ENCODE peak calls at places on chromosomes 7 and 10, in ten cellular contexts. J is neural progenitor cell, G is hepatocyte, T is cardiac fibroblast, V is RWPE2, A is spleen, B is fibroblast of villous mesenchyme, N is PC-3, M is lung, K is foreskin fibroblast. F is an unnamed sample.

GRCh38 chr7:149662591-149663095 is 110.7 kb downstream of the ZNF467 start:
- DNase-seq in V (no peak), G (peak), K (peak), J (peak), B (peak), A (peak), T (peak), N (peak), M (peak), F (peak)

GRCh38 chr10:44962870-44963738 is 3.5 kb downstream of the RASSF4 start:
- DNase-seq in G (no peak), K (no peak), V (no peak), M (no peak), T (no peak), B (no peak), N (no peak), J (peak), A (peak), F (no peak)

GRCh38 chr10:1454428-1454827 is 282.9 kb downstream of the ADARB2 start:
- DNase-seq in V (no peak), B (no peak), T (no peak), K (no peak), A (peak), N (no peak), G (no peak), M (no peak), J (no peak), F (no peak)

GRCh38 chr10:105291571-105291970 is 650.5 kb downstream of the SORCS3 start:
- DNase-seq in T (no peak), B (no peak), M (no peak), J (no peak), A (no peak), K (no peak), N (no peak), V (no peak), G (no peak), F (peak)

GRCh38 chr10:101120884-101121660 is 10.0 kb upstream of the TLX1 start:
- DNase-seq in A (peak), J (no peak), T (peak), B (peak), G (peak), N (no peak), V (no peak), M (no peak), K (no peak), F (no peak)

GRCh38 chr7:69862413-69863064 is 264.3 kb downstream of the AUTS2 start:
- DNase-seq in M (no peak), B (no peak), T (no peak), A (no peak), V (no peak), K (no peak), N (no peak), G (no peak), J (no peak), F (no peak)

GRCh38 chr7:61111-61510 is 131.3 kb upstream of the FAM20C start:
- DNase-seq in A (peak), B (no peak), N (no peak), M (no peak), V (peak), G (no peak), J (no peak), T (no peak), K (no peak), F (no peak)

GRCh38 chr10:43623351-43623750 is 17.1 kb downstream of the ZNF485 start:
- DNase-seq in M (no peak), A (no peak), K (no peak), B (peak), G (no peak), N (no peak), T (peak), V (no peak), J (no peak), F (no peak)

GRCh38 chr10:125037145-125037544 is 95.2 kb downstream of the ZRANB1 start:
- DNase-seq in T (peak), B (peak), G (peak), A (no peak), K (peak), J (no peak), V (peak), M (peak), N (peak), F (peak)

GRCh38 chr10:1508096-1508495 is 229.2 kb downstream of the ADARB2 start:
- DNase-seq in K (no peak), B (no peak), N (no peak), G (no peak), M (no peak), J (no peak), V (no peak), A (no peak), T (no peak), F (no peak)

GRCh38 chr10:104040862-104041789 is 44.6 kb downstream of the COL17A1 start:
- DNase-seq in J (no peak), G (no peak), V (no peak), B (no peak), N (no peak), M (no peak), A (no peak), K (no peak), T (no peak), F (no peak)

GRCh38 chr7:33918401-33919120 is 13.2 kb downstream of the BMPER start:
- DNase-seq in V (no peak), N (no peak), T (no peak), J (no peak), B (no peak), A (no peak), G (no peak), K (no peak), M (no peak), F (no peak)

GRCh38 chr7:33921216-33921938 is 16.0 kb downstream of the BMPER start:
- DNase-seq in B (peak), J (no peak), V (no peak), T (peak), K (peak), G (no peak), M (no peak), A (no peak), N (no peak), F (no peak)

GRCh38 chr7:33926535-33926934 is 21.2 kb downstream of the BMPER start:
- DNase-seq in A (no peak), M (no peak), N (no peak), K (peak), J (no peak), V (no peak), G (no peak), B (peak), T (no peak), F (peak)

GRCh38 chr7:33922820-33923219 is 17.5 kb downstream of the BMPER start:
- DNase-seq in G (no peak), T (no peak), J (no peak), A (no peak), N (no peak), V (no peak), B (peak), M (no peak), K (no peak), F (no peak)

GRCh38 chr7:33923440-33924229 is 18.3 kb downstream of the BMPER start:
- DNase-seq in N (no peak), T (no peak), G (no peak), B (no peak), V (no peak), K (no peak), M (no peak), A (no peak), J (no peak), F (no peak)
- TF ChIP-seq CTCF in N (peak), T (no peak), G (no peak), B (no peak), V (no peak), K (no peak), M (no peak), A (no peak), J (peak), F (no peak)

GRCh38 chr7:33191326-33191725 is 62.0 kb downstream of the BBS9 start:
- DNase-seq in J (no peak), B (no peak), T (no peak), V (no peak), M (no peak), A (no peak), N (peak), K (no peak), G (peak), F (peak)
- TF ChIP-seq CTCF in J (no peak), B (no peak), T (no peak), V (peak), M (no peak), A (no peak), N (peak), K (no peak), G (no peak), F (no peak)

GRCh38 chr10:89414879-89415821 is 782 bp downstream of the IFIT5 start:
- DNase-seq in A (peak), K (peak), M (peak), G (peak), B (peak), V (peak), J (peak), T (peak), N (peak), F (peak)
- TF ChIP-seq CTCF in A (no peak), K (no peak), M (no peak), G (no peak), B (no peak), V (no peak), J (no peak), T (no peak), N (no peak), F (no peak)

GRCh38 chr7:99272476-99273045 is at the start of gene MYH16:
- DNase-seq in M (no peak), J (no peak), G (no peak), T (peak), K (no peak), V (no peak), B (no peak), A (no peak), N (peak), F (peak)

GRCh38 chr7:99275496-99275895 is 2.9 kb downstream of the MYH16 start:
- DNase-seq in N (no peak), A (no peak), V (no peak), T (no peak), B (no peak), M (no peak), J (no peak), G (no peak), K (no peak), F (no peak)

DNA sequence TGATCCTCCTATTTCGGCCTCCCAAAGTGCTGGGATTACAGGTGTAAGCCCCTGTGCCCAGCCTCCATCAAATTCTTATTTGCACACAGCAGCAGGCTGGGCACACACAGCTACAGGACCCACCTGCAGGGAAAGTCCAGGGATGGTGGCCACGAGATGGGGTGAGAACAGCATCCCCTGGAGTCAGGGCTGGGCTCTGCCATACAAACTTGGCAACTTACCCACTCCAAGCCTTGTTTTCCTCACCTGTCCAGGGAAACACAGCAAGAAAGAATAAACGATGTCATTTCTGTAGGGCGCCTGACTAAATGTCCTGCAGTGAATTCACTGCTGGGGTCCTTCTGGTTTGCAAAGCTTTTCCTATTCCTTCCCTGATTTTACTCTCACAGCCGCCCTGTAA is 5.5 kb downstream of the MYH16 start:
- DNase-seq in K (no peak), G (no peak), J (no peak), A (no peak), M (no peak), T (no peak), B (no peak), V (no peak), N (no peak), F (peak)
- TF ChIP-seq CTCF in K (no peak), G (no peak), J (no peak), A (no peak), M (no peak), T (no peak), B (peak), V (peak), N (peak), F (no peak)

DNA sequence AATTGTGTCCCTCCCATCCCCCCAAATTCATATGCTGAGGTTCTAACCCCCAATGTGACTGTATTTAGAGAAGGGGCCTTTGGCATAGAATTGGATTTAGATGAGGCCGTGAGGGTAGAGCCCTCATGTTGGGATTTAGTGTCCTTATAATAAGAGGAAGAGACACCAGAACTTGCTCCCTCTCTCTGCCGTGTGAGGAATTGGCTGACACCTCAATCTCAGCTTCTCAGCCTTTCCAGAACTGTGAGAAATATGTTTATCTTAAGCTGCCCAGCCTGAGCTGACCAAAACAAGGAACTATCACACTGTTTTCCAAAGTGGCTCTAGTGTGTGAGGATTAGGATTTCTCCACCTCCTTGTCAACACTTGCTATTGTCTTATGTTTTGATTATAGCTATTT is 400.0 kb upstream of the FZD8 start:
- DNase-seq in G (no peak), V (no peak), B (peak), K (no peak), A (no peak), J (peak), N (no peak), T (no peak), M (no peak), F (no peak)
- TF ChIP-seq CTCF in G (no peak), V (no peak), B (peak), K (no peak), A (no peak), J (peak), N (peak), T (peak), M (no peak), F (no peak)

DNA sequence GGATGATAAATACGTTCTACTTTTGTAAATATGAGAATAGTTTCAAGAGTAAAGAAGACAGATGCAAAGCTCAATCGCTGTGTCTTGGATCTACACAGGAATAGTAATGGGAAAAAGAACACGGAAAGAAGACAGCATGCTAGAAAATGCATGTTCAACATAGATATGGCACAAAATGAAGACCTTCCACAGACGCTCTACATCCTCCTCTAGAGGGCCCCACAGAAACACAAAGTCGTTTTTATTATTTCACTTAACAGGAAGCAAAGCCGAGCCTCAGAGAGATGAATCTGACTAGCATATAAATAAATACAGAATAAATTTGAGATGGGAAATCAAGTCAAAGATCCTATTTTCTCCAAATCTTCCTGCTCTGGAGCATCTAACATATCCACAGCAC is 292.6 kb downstream of the PARD3 start:
- DNase-seq in G (peak), N (peak), V (no peak), K (no peak), T (peak), J (peak), B (peak), A (no peak), M (no peak), F (peak)
- TF ChIP-seq CTCF in G (peak), N (peak), V (peak), K (peak), T (peak), J (peak), B (peak), A (no peak), M (no peak), F (peak)

GRCh38 chr10:29947701-29948060 is 111.7 kb downstream of the JCAD start:
- DNase-seq in K (no peak), V (no peak), A (no peak), J (peak), G (no peak), N (peak), M (no peak), B (no peak), T (no peak), F (peak)
- TF ChIP-seq CTCF in K (no peak), V (peak), A (no peak), J (no peak), G (no peak), N (peak), M (no peak), B (no peak), T (no peak), F (no peak)

DNA sequence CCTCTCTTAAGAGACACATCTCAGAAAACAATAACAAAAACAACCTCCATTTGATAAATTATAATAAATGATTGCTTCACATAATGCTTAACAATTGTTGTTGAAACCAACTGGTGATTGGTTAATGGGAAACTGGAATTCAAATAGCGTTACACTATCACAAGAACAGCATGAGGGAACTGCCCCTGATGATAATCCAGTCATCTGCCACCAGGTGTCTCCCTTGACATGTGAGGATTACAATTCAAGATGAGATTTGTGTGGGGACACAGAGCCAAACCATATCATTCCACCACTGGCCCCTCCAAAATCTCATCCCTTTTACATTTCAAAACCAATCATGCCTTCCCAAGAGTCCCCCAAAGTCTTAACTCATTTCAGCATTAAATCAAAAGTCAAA is 375.9 kb downstream of the BMPER start:
- DNase-seq in K (no peak), B (no peak), V (no peak), J (no peak), N (no peak), M (no peak), T (peak), A (no peak), G (no peak), F (peak)
- TF ChIP-seq CTCF in K (peak), B (no peak), V (peak), J (peak), N (no peak), M (no peak), T (peak), A (no peak), G (no peak), F (peak)

GRCh38 chr7:151793531-151793935 is 83.4 kb downstream of the PRKAG2 start:
- DNase-seq in V (no peak), G (no peak), N (peak), A (peak), K (no peak), J (no peak), M (peak), B (no peak), T (peak), F (peak)

GRCh38 chr7:151793991-151794507 is 82.9 kb downstream of the PRKAG2 start:
- DNase-seq in T (no peak), N (no peak), K (no peak), G (no peak), M (no peak), V (no peak), A (peak), B (no peak), J (no peak), F (no peak)

GRCh38 chr7:151795168-151795754 is 81.7 kb downstream of the PRKAG2 start:
- DNase-seq in T (no peak), J (no peak), B (no peak), N (peak), A (peak), K (no peak), M (no peak), V (no peak), G (no peak), F (peak)

GRCh38 chr7:151796091-151796870 is 80.6 kb downstream of the PRKAG2 start:
- DNase-seq in M (no peak), K (no peak), N (peak), T (peak), V (no peak), J (no peak), G (peak), A (peak), B (peak), F (peak)

DNA sequence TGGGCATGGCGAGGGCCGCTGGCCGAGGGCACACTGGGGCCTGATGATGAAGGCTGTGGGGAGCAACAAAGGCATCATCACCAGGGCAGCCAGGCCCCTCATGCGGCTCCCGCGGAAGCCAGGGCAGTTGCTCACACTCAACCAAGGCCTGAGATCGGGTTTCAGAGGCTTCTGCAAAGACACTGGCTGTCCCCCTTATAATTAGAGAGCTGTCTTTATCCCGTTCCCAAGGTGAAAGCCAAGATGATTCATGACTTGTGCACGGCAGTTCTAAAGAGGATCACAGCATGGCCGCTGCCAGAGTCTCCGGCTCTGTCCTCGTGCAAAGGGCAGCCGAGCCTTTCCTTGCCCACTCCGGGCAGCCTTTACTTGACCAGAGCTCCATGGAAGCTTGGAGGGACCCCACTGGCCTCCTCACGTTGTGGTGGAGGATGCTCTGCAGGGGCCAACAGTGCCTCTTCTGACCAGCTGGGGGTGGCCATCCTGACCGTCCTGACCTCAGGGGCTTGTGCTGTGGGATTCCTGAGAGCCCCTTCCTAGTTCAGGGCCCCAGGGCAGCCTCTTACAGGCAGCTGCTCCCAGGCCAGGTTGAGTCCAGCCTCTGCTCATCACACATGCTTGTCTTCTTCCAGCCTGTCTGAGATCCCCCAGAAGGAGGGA is 82.3 kb downstream of the PRKAG2 start:
- DNase-seq in T (no peak), B (no peak), G (no peak), N (no peak), J (no peak), A (peak), M (no peak), K (no peak), V (no peak), F (peak)
- TF ChIP-seq CTCF in T (no peak), B (no peak), G (no peak), N (no peak), J (no peak), A (no peak), M (no peak), K (no peak), V (no peak), F (no peak)

F was measured in MCF 10A.